ENCODE peak calls at places on chromosomes 2 and 18, in eight cellular contexts. Q is brain microvascular endothelial cell, M is AG09319, N is MCF 10A, U is left lung, E is cardiac muscle cell, C is adrenal gland, L is astrocyte of the spinal cord. R is an unnamed sample.

GRCh38 chr18:73980289-73980979 is 167.2 kb downstream of the FBXO15 start:
- DNase-seq in U (no peak), L (no peak), M (no peak), Q (peak; percentile 16), E (peak; percentile 13), C (no peak), N (peak; percentile 72), R (no peak)

GRCh38 chr2:19312949-19313348 is 45.5 kb downstream of the OSR1 start:
- DNase-seq in L (peak; percentile 43), C (peak; percentile 31), U (no peak), E (peak; percentile 54), Q (peak; percentile 55), N (peak; percentile 49), M (no peak), R (no peak)

GRCh38 chr2:26786207-26787023 is 559 bp downstream of the CENPA start:
- DNase-seq in M (no peak), U (no peak), N (peak; percentile 21), L (no peak), Q (no peak), E (peak; percentile 14), C (no peak), R (no peak)

GRCh38 chr2:42638080-42638784 is 69.8 kb downstream of the MTA3 start:
- DNase-seq in E (no peak), C (no peak), L (no peak), M (no peak), N (no peak), U (no peak), Q (no peak), R (no peak)

GRCh38 chr2:219404291-219404910 is 13.8 kb upstream of the DES start:
- DNase-seq in U (no peak), Q (no peak), E (no peak), N (no peak), M (no peak), C (no peak), L (no peak), R (no peak)

GRCh38 chr2:70472256-70472905 is 81.2 kb downstream of the TGFA start:
- DNase-seq in U (no peak), C (no peak), M (no peak), Q (no peak), L (no peak), E (peak; percentile 39), N (no peak), R (no peak)

GRCh38 chr2:173571021-173571821 is 216.5 kb downstream of the CDCA7 start:
- DNase-seq in Q (peak; percentile 35), E (peak; percentile 62), N (peak; percentile 54), M (no peak), L (peak; percentile 55), U (no peak), C (no peak), R (no peak)

GRCh38 chr2:58906151-58906645 is 665.1 kb upstream of the FANCL start:
- DNase-seq in C (no peak), U (no peak), L (no peak), Q (no peak), N (no peak), E (no peak), M (no peak), R (no peak)

GRCh38 chr2:195813401-195813800 is 156.4 kb downstream of the SLC39A10 start:
- DNase-seq in U (no peak), Q (no peak), L (no peak), E (peak; percentile 48), M (no peak), C (no peak), N (no peak), R (no peak)

GRCh38 chr2:55804535-55804934 is 110.9 kb upstream of the PNPT1 start:
- DNase-seq in L (no peak), E (no peak), C (no peak), U (no peak), Q (no peak), M (no peak), N (no peak), R (no peak)

GRCh38 chr2:179410552-179411356 is 146.1 kb upstream of the SESTD1 start:
- DNase-seq in M (peak; percentile 23), C (peak; percentile 68), L (peak; percentile 56), U (no peak), Q (peak; percentile 73), N (peak; percentile 79), E (peak; percentile 79), R (no peak)

GRCh38 chr2:15968280-15969178 is 28.2 kb downstream of the MYCN start:
- DNase-seq in E (no peak), U (no peak), C (no peak), N (no peak), M (no peak), L (no peak), Q (no peak), R (no peak)

GRCh38 chr2:190320696-190321095 is 1.1 kb upstream of the HIBCH start:
- DNase-seq in C (no peak), E (no peak), N (no peak), L (no peak), U (no peak), M (no peak), Q (no peak), R (no peak)

GRCh38 chr2:20049631-20050030 is 1.8 kb downstream of the LAPTM4A start:
- DNase-seq in U (no peak), E (peak; percentile 33), C (no peak), L (peak; percentile 34), M (no peak), N (peak; percentile 27), Q (no peak), R (no peak)

GRCh38 chr18:8548186-8548585 is 61.1 kb upstream of the RAB12 start:
- DNase-seq in Q (peak; percentile 78), C (no peak), L (peak; percentile 86), M (no peak), N (peak; percentile 53), U (no peak), E (peak; percentile 68), R (no peak)

GRCh38 chr2:24570225-24570624 is 79.2 kb downstream of the NCOA1 start:
- DNase-seq in U (no peak), E (no peak), L (no peak), M (no peak), C (no peak), Q (no peak), N (no peak), R (no peak)

GRCh38 chr2:127362486-127362885 is 25.3 kb downstream of the MAP3K2 start:
- DNase-seq in Q (no peak), U (no peak), N (no peak), M (no peak), L (no peak), E (no peak), C (no peak), R (no peak)

GRCh38 chr2:214574077-214574775 is 163.4 kb downstream of the VWC2L start:
- DNase-seq in C (no peak), N (no peak), E (no peak), M (no peak), L (no peak), Q (no peak), U (no peak), R (no peak)

GRCh38 chr2:60442608-60443007 is 110.8 kb downstream of the BCL11A start:
- DNase-seq in U (no peak), L (no peak), N (peak; percentile 55), Q (no peak), C (no peak), E (no peak), M (no peak), R (no peak)

GRCh38 chr2:204268458-204268857 is 276.8 kb upstream of the PARD3B start:
- DNase-seq in Q (no peak), M (no peak), L (no peak), U (no peak), N (no peak), C (no peak), E (no peak), R (no peak)

GRCh38 chr18:5868218-5868904 is 27.0 kb downstream of the TMEM200C start:
- DNase-seq in L (peak; percentile 89), E (peak; percentile 91), N (peak; percentile 42), C (peak; percentile 89), M (peak; percentile 56), U (peak; percentile 62), Q (peak; percentile 79), R (no peak)

GRCh38 chr2:236632295-236633218 is 62.9 kb downstream of the ACKR3 start:
- DNase-seq in L (no peak), M (no peak), Q (no peak), C (peak; percentile 4), U (no peak), E (no peak), N (no peak), R (no peak)

DNA sequence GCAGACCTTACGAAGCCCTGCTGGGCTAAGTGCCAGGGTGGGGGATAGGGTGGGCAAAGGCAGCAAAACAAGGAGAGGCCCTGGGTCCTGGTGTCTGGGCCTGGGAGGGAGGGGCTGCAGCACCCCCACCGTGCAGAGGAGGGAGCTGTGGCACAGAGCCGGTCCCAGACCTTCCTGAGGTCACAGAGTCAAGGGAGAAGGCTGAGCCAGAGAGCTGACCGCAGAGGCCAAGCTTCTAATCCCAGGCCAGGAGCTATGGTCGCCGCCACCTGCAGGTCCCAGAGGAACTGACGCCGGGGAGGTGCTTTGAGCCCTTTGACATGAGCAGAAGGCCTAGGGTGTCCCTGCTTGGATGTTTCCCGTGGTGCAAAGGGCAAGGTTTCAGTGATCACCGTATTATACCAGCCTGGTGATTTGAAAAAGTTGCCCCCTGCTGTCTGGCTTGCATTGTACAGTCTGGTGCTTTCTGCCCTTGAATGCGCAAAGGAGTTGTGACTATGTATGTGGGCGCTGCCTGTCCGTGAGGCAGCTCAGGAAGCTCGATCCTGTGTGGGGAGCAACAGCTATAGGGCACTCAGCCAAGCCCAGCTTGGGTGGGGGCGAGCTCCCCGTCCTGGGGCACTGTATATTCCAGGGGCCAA is 44.3 kb downstream of the EDAR start:
- DNase-seq in U (no peak), E (no peak), N (no peak), Q (no peak), M (no peak), C (no peak), L (no peak), R (no peak)
- TF ChIP-seq CTCF in U (no peak), E (no peak), N (no peak), Q (peak; percentile 8), M (no peak), C (no peak), L (peak; percentile 23), R (peak; percentile 13)

GRCh38 chr2:86298411-86299390 is 38.7 kb downstream of the REEP1 start:
- DNase-seq in N (no peak), E (peak; percentile 32), U (no peak), Q (no peak), M (no peak), L (no peak), C (no peak), R (no peak)
- TF ChIP-seq CTCF in N (peak; percentile 10), E (peak; percentile 39), U (no peak), Q (peak; percentile 39), M (peak; percentile 15), L (peak; percentile 9), C (peak; percentile 47), R (peak; percentile 53)

GRCh38 chr18:24460388-24460787 is at the start of gene HRH4:
- DNase-seq in E (no peak), L (no peak), U (no peak), M (no peak), N (no peak), C (no peak), Q (no peak), R (no peak)
- TF ChIP-seq CTCF in E (no peak), L (no peak), U (no peak), M (no peak), N (no peak), C (no peak), Q (no peak), R (no peak)

DNA sequence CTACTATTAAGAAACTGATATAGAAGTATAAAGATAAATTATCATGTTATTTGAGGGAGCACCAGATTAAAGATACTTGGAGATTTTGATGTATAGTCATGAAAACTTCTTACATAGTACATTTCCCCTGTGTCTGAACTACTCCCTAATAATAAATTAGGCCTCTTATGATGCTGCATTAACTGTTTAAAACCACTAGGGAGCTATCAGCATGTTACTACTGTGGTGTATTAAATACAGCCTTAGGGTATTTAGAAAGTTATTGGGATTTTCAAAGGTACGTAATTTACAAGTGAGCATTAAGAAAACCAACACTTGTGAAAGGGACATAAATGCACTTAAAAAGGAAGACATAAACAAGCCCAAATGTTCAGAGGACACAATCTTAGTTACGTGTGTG is 714.0 kb downstream of the EPHA4 start:
- DNase-seq in M (no peak), L (no peak), N (no peak), U (no peak), Q (no peak), C (no peak), E (no peak), R (no peak)
- TF ChIP-seq CTCF in M (no peak), L (no peak), N (no peak), U (no peak), Q (no peak), C (no peak), E (no peak), R (peak; percentile 24)